ENCODE peak calls at places on chromosomes 12 and 14, in four cellular contexts. K, F, D and O are unnamed samples.

GRCh38 chr14:51817326-51817725 is 43.1 kb upstream of the GNG2 start:
- DNase-seq in K (no peak), F (no peak), D (no peak), O (no peak)

GRCh38 chr12:131831635-131832041 is 3.4 kb downstream of the MMP17 start:
- DNase-seq in K (no peak), F (no peak), D (no peak), O (peak; percentile 92)

GRCh38 chr14:51004801-51005526 is 60.7 kb upstream of the PYGL start:
- DNase-seq in K (no peak), F (peak; percentile 66), D (no peak), O (peak; percentile 6)

GRCh38 chr14:95227279-95227860 is 70.0 kb upstream of the DICER1 start:
- DNase-seq in K (no peak), F (no peak), D (no peak), O (peak; percentile 33)

GRCh38 chr14:61553730-61554641 is 141.3 kb upstream of the HIF1A start:
- DNase-seq in K (no peak), F (peak; percentile 99), D (no peak), O (no peak)

GRCh38 chr12:113397497-113398197 is 6.0 kb downstream of the SDS start:
- DNase-seq in K (no peak), F (no peak), D (no peak), O (no peak)

GRCh38 chr12:102634216-102634615 is 153.9 kb upstream of the IGF1 start:
- DNase-seq in K (no peak), F (no peak), D (no peak), O (no peak)

GRCh38 chr12:43740511-43741100 is 18.0 kb downstream of the PUS7L start:
- DNase-seq in K (no peak), F (no peak), D (no peak), O (no peak)

GRCh38 chr14:90408713-90409112 is 11.9 kb downstream of the CALM1 start:
- DNase-seq in K (no peak), F (no peak), D (no peak), O (no peak)

GRCh38 chr12:54163147-54163546 is 25.6 kb downstream of the SMUG1 start:
- DNase-seq in K (no peak), F (no peak), D (no peak), O (no peak)

GRCh38 chr14:99393059-99393655 is 87.5 kb downstream of the SETD3 start:
- DNase-seq in K (peak; percentile 15), F (peak; percentile 23), D (no peak), O (peak; percentile 74)

GRCh38 chr14:89269404-89269803 is 147.6 kb downstream of the FOXN3 start:
- DNase-seq in K (no peak), F (peak; percentile 49), D (no peak), O (no peak)

DNA sequence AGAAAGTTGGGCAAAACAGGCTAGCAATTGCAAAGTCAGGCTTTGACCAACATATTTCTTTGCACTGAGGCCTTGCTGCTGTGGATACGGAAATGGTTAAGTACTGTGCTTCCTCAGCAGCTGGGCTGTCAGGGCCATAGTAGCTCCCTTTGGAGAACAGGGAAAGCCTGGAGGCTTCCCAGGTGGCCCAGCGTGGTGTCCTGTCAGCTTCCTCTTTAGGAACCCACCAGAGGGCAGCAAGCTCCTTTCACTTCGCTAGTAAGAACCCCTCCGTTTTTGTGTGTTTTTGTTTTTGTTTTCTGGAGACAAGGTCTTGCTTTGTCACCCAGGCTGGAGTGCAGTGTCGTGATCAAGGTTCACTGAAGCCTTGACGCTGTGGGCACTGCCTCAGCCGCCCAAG is 1.7 kb upstream of the CFAP251 start:
- DNase-seq in K (no peak), F (no peak), D (no peak), O (no peak)
- TF ChIP-seq JUND in K (no peak), F (no peak), D (no peak), O (no peak)

GRCh38 chr14:91897121-91897701 is 29.9 kb upstream of the TC2N start:
- DNase-seq in K (no peak), F (no peak), D (no peak), O (peak; percentile 88)
- TF ChIP-seq JUND in K (no peak), F (no peak), D (no peak), O (no peak)

GRCh38 chr14:65096323-65097089 is 5.8 kb downstream of the MAX start:
- DNase-seq in K (no peak), F (no peak), D (no peak), O (no peak)
- TF ChIP-seq JUND in K (no peak), F (no peak), D (no peak), O (no peak)

GRCh38 chr14:69332782-69333395 is 65.2 kb downstream of the ERH start:
- DNase-seq in K (no peak), F (no peak), D (no peak), O (no peak)
- TF ChIP-seq JUND in K (no peak), F (no peak), D (no peak), O (no peak)

DNA sequence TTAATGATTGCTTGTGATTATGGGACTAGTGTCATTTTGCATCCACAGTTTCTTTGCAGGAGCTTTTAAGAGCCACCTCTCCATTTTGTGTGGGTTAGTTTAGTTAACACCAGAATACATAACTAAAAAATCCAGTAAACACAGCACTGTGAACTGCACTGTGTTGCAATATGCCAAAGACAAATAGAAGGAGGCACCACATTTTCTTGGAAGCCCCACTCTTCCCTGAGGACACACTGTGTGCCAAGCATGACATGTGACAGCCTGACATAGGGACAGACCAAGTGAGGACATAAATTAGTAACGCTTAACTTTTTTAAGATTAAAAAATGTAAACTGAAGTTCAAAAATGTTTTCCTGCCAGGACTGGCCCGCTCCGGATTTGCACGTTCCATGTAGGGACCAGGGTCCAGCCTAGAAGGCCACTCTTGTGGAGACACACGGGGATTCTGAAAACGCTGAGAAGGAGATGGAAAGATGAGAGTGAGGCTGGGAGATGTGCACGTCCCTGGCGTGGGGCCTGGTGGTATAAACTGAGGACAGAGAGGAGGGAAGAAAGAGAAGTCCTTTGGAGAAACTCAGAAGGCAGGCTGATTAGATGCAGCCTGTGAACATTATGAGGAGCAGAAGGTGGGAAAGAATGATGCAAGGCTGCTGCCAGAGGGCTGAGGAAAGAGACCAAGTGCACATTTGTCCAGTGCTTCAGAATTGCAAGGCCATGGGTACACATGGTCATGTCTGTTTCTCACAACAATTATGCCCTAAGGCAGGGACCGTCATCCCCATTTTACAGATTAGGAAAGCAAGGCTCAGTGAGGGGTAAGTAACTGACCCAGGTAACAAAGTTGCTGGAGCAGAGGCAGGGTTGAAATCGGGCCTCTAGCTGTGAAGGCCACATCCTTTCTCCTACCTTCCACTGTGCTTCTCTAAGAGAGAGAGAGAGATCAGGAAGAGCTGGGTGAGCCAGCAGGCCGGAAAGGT is 45.1 kb downstream of the ISCA2 start:
- DNase-seq in K (no peak), F (no peak), D (no peak), O (no peak)
- TF ChIP-seq JUND in K (no peak), F (no peak), D (no peak), O (no peak)

GRCh38 chr12:6272300-6273208 is 37.9 kb upstream of the PLEKHG6 start:
- DNase-seq in K (peak; percentile 88), F (no peak), D (no peak), O (no peak)
- TF ChIP-seq JUND in K (no peak), F (no peak), D (no peak), O (no peak)

DNA sequence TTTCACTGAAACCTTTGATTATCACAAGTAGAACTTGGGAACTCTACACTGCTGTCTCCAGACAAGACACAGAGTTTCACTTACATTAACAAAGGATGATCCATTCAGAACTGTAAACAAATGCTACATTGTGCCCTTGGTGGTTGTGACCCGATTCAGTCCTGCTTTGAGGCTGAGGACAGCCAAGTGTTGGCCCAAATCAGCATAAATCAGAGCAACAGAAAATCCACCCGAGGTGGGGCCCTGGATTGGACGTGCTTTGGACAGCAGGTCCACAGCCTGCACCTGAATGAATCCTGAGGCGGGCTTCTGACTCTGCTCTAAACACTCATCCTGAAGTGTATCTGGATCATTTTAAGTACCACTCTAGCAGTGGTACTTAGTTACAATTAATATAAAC is 68.8 kb downstream of the PPP2R5C start:
- DNase-seq in K (no peak), F (no peak), D (no peak), O (no peak)
- TF ChIP-seq JUND in K (no peak), F (no peak), D (no peak), O (no peak)

GRCh38 chr12:74535536-74535935 is 2.1 kb upstream of the ATXN7L3B start:
- DNase-seq in K (no peak), F (no peak), D (no peak), O (no peak)
- TF ChIP-seq JUND in K (no peak), F (no peak), D (no peak), O (no peak)

GRCh38 chr14:75578786-75579781 is 664 bp downstream of the FLVCR2 start:
- DNase-seq in K (no peak), F (peak; percentile 31), D (no peak), O (peak; percentile 75)

GRCh38 chr14:75579882-75580281 is 1.5 kb downstream of the FLVCR2 start:
- DNase-seq in K (no peak), F (no peak), D (no peak), O (no peak)

GRCh38 chr14:75577090-75577489 is 1.3 kb upstream of the FLVCR2 start:
- DNase-seq in K (no peak), F (no peak), D (no peak), O (no peak)

GRCh38 chr14:75577724-75578098 is 709 bp upstream of the FLVCR2 start:
- DNase-seq in K (peak; percentile 65), F (peak; percentile 73), D (peak; percentile 34), O (peak; percentile 91)

DNA sequence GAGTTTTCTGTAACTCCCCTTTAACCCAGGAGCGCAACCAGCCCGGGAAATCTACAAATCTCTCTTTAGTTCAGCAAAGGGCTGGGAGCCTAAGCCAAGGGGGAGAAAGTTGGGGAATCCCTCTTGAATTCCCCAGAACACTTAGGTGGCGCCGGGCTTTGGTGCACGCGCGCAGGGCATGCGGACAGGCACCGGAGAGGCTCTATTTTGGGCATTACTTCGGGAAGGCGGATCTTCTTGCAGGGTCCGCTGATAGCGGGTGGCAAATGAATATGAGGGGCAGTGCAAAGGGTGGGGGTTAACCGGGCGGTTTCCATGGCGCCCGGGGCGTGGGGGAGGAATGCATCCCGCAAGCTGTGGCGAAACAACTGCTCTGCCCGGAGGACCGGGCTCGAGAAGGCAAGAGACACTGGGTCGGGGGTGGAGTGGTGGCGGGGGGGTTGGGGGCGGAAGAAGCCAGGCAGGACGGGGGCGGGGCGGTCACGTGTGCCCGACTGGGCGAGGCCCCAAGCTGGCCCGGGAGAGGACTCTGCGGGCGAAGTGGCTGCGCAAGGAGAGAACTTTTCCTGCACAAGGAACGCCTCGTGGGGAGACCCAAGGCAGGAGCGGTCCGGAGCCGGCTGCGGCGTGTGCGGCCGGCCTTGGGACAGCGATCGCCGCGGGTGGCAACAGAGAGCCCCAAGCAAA is at the start of gene FLVCR2:
- DNase-seq in K (no peak), F (peak; percentile 44), D (no peak), O (peak; percentile 84)
- TF ChIP-seq JUND in K (no peak), F (no peak), D (no peak), O (no peak)